ENCODE peak calls at places on chromosomes 4 and X, in six cellular contexts. V, T, S, B, R and Q are unnamed samples.

GRCh38 chrX:132876509-132876837 is 82.0 kb downstream of the HS6ST2 start:
- DNase-seq in V (no peak), T (no peak), S (no peak), B (no peak), R (no peak), Q (peak; percentile 6)

GRCh38 chr4:85787133-85787532 is 312.2 kb downstream of the ARHGAP24 start:
- DNase-seq in V (no peak), T (peak; percentile 94), S (no peak), B (no peak), R (no peak), Q (no peak)

GRCh38 chr4:186029731-186030421 is 39.1 kb upstream of the TLR3 start:
- DNase-seq in V (no peak), T (peak; percentile 42), S (peak; percentile 38), B (peak; percentile 79), R (peak; percentile 73), Q (peak; percentile 99)

GRCh38 chr4:147801820-147802219 is 69.9 kb downstream of the ARHGAP10 start:
- DNase-seq in V (no peak), T (no peak), S (no peak), B (no peak), R (no peak), Q (no peak)

GRCh38 chrX:148659481-148659880 is 159.1 kb downstream of the AFF2 start:
- DNase-seq in V (no peak), T (peak; percentile 43), S (no peak), B (no peak), R (no peak), Q (no peak)

GRCh38 chr4:137543198-137543597 is 10.9 kb upstream of the PCDH18 start:
- DNase-seq in V (no peak), T (no peak), S (no peak), B (no peak), R (no peak), Q (no peak)

GRCh38 chrX:372856-373640 is 13.7 kb downstream of the PPP2R3B start:
- DNase-seq in V (no peak), T (no peak), S (no peak), B (no peak), R (no peak), Q (no peak)

GRCh38 chr4:78937837-78938236 is 1.4 kb downstream of the PAQR3 start:
- DNase-seq in V (no peak), T (no peak), S (no peak), B (no peak), R (no peak), Q (no peak)

GRCh38 chrX:39726810-39727209 is 370.9 kb downstream of the BCOR start:
- DNase-seq in V (no peak), T (no peak), S (peak; percentile 27), B (peak; percentile 57), R (peak; percentile 63), Q (peak; percentile 33)

GRCh38 chr4:77872723-77873435 is 10.2 kb downstream of the MRPL1 start:
- DNase-seq in V (no peak), T (peak; percentile 19), S (no peak), B (no peak), R (no peak), Q (no peak)

GRCh38 chrX:9183481-9183880 is 149.6 kb upstream of the FAM9B start:
- DNase-seq in V (no peak), T (no peak), S (no peak), B (no peak), R (no peak), Q (no peak)

GRCh38 chrX:150873616-150874015 is 24.9 kb downstream of the CD99L2 start:
- DNase-seq in V (peak; percentile 50), T (peak; percentile 3), S (no peak), B (no peak), R (no peak), Q (peak; percentile 48)

GRCh38 chr4:109886303-109886702 is 26.4 kb upstream of the EGF start:
- DNase-seq in V (no peak), T (no peak), S (no peak), B (no peak), R (no peak), Q (no peak)

GRCh38 chrX:36978886-36979285 is 29.3 kb upstream of the FAM47C start:
- DNase-seq in V (no peak), T (peak; percentile 1), S (no peak), B (no peak), R (no peak), Q (no peak)

GRCh38 chr4:77776182-77777134 is 42.7 kb downstream of the CNOT6L start:
- DNase-seq in V (no peak), T (peak; percentile 13), S (peak; percentile 31), B (no peak), R (peak; percentile 50), Q (no peak)

GRCh38 chrX:36867143-36867542 is 141.0 kb upstream of the FAM47C start:
- DNase-seq in V (peak; percentile 32), T (peak; percentile 34), S (no peak), B (no peak), R (peak; percentile 5), Q (no peak)

GRCh38 chr4:52015366-52015765 is 4.8 kb downstream of the LRRC66 start:
- DNase-seq in V (no peak), T (peak; percentile 21), S (no peak), B (no peak), R (no peak), Q (no peak)

GRCh38 chrX:107684956-107685385 is 56.7 kb downstream of the PRPS1 start:
- DNase-seq in V (peak; percentile 30), T (peak; percentile 73), S (peak; percentile 60), B (peak; percentile 84), R (no peak), Q (no peak)

GRCh38 chr4:8836664-8837171 is 34.9 kb downstream of the HMX1 start:
- DNase-seq in V (no peak), T (no peak), S (peak; percentile 2), B (no peak), R (no peak), Q (no peak)

GRCh38 chrX:144219035-144219434 is 335.2 kb downstream of the UBE2NL start:
- DNase-seq in V (no peak), T (no peak), S (no peak), B (no peak), R (no peak), Q (no peak)

GRCh38 chr4:100880012-100880411 is 362.2 kb upstream of the EMCN start:
- DNase-seq in V (no peak), T (no peak), S (no peak), B (no peak), R (no peak), Q (no peak)

GRCh38 chr4:186266699-186267467 is 894 bp downstream of the F11 start:
- DNase-seq in V (no peak), T (peak; percentile 32), S (no peak), B (no peak), R (no peak), Q (no peak)

GRCh38 chrX:53188763-53189162 is 36.2 kb downstream of the KDM5C start:
- DNase-seq in V (peak; percentile 50), T (no peak), S (no peak), B (no peak), R (no peak), Q (no peak)

GRCh38 chr4:76377922-76378321 is 43.0 kb downstream of the CCDC158 start:
- DNase-seq in V (peak; percentile 68), T (peak; percentile 64), S (peak; percentile 60), B (peak; percentile 19), R (peak; percentile 58), Q (no peak)

GRCh38 chr4:81804849-81805248 is 333.1 kb upstream of the RASGEF1B start:
- DNase-seq in V (no peak), T (no peak), S (no peak), B (no peak), R (no peak), Q (no peak)

GRCh38 chrX:8820910-8821527 is 19.8 kb upstream of the FAM9A start:
- DNase-seq in V (no peak), T (peak; percentile 27), S (no peak), B (no peak), R (no peak), Q (no peak)

GRCh38 chrX:74925210-74926088 is at the start of gene NEXMIF:
- DNase-seq in V (peak; percentile 59), T (peak; percentile 1), S (peak; percentile 38), B (peak; percentile 23), R (peak; percentile 77), Q (peak; percentile 15)

GRCh38 chr4:99949999-99950912 is at the start of gene H2AZ1:
- DNase-seq in V (peak; percentile 99), T (peak; percentile 99), S (peak; percentile 99), B (peak; percentile 99), R (peak; percentile 96), Q (peak; percentile 96)

GRCh38 chr4:110245567-110245966 is 47.2 kb upstream of the ELOVL6 start:
- DNase-seq in V (no peak), T (peak; percentile 62), S (no peak), B (no peak), R (no peak), Q (no peak)

GRCh38 chrX:55867708-55868107 is 150.2 kb downstream of the RRAGB start:
- DNase-seq in V (no peak), T (no peak), S (no peak), B (no peak), R (no peak), Q (no peak)
- H3K4me3 ChIP-seq in V (no peak overlapping the region), T (no peak overlapping the region), S (no peak overlapping the region), B (no peak overlapping the region), R (no peak overlapping the region), Q (no peak overlapping the region)

DNA sequence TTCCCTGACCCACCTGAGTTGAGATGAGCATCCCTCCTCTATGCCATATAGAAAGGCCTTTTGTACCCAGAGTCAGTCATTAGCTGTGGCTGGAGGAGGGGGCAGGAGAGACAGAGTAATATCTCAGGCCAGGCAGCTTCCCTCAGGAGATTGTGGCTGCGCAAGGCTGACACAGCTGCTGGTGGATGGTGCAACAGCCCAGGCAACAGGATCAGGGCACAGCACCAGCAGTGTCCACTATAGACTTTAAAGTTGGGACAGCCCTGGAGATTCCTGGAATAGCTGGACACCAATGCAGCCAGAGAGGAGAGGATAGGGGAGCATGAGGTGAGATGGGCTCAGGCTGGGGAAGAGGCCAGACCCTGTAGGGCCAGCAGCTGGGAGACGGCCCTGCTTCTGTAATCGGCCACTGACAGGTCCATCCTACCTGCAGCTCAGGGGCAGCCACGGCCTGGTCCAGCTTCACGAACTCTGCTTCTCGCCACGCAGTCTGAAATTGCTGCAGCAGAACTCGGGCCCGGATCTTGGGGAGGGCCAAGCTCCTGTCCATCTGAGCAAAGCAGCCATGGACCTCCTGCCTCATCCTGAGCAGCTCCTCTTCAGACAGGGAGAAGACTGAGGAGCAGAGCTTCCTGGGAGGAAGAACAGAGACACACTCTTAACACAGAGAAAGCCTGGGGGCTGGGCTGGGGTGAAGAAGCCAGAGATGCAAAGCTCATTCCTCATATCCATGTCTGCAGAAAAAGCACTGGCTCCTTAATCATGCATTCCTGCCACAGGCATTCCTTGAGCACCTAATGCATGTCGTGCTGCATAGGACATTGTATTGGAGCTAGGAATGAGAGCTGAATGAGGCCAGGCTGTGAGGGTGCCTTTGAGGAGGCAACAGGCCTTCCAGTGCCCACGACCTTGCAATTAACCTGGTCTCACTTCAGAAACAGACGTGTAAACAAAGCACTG is 90.0 kb downstream of the EVC2 start:
- DNase-seq in V (no peak), T (no peak), S (no peak), B (no peak), R (no peak), Q (no peak)
- H3K27me3 ChIP-seq in V (no peaks in the 10 kb centered on the region), T (no peaks in the 10 kb centered on the region), S (no peaks in the 10 kb centered on the region), B (no peaks in the 10 kb centered on the region), R (no peaks in the 10 kb centered on the region), Q (no peaks in the 10 kb centered on the region)

GRCh38 chrX:47191806-47192401 is 1.7 kb upstream of the UBA1 start:
- DNase-seq in V (no peak), T (no peak), S (no peak), B (no peak), R (no peak), Q (no peak)
- H3K9me3 ChIP-seq in V (no peaks in the 10 kb centered on the region), T (no peaks in the 10 kb centered on the region), S (no peaks in the 10 kb centered on the region), B (no peaks in the 10 kb centered on the region), R (no peaks in the 10 kb centered on the region), Q (no peaks in the 10 kb centered on the region)

GRCh38 chrX:5644786-5645185 is 583.9 kb downstream of the NLGN4X start:
- DNase-seq in V (peak; percentile 70), T (no peak), S (no peak), B (no peak), R (no peak), Q (no peak)
- H3K4me3 ChIP-seq in V (peak overlapping the region; percentile 9), T (no peak overlapping the region), S (no peak overlapping the region), B (no peak overlapping the region), R (no peak overlapping the region), Q (no peak overlapping the region)